ENCODE peak calls at places on chromosome 15, in four cellular contexts. W is transverse colon, J is A673, E is HepG2. Z is an unnamed sample. For H3K4me1 and H3K27me3, the result is how much of the 10 kb centered on the place peaks cover.

GRCh38 chr15:52100807-52101206 is 11.8 kb downstream of the BCL2L10 start:
- DNase-seq in J (peak), W (peak), E (no peak), Z (peak)

GRCh38 chr15:101528108-101528916 is 38.8 kb upstream of the PCSK6 start:
- DNase-seq in W (peak), E (peak), J (no peak), Z (peak)

GRCh38 chr15:66907826-66908502 is 157.4 kb upstream of the SMAD3 start:
- DNase-seq in E (peak), J (no peak), W (peak), Z (no peak)

GRCh38 chr15:67080118-67080899 is 14.9 kb downstream of the SMAD3 start:
- DNase-seq in J (no peak), E (no peak), W (no peak), Z (no peak)

GRCh38 chr15:52247032-52247431 is 48.6 kb downstream of the MYO5C start:
- DNase-seq in W (no peak), E (no peak), J (no peak), Z (no peak)

GRCh38 chr15:39243396-39243795 is 337.5 kb upstream of the THBS1 start:
- DNase-seq in W (no peak), J (no peak), E (no peak), Z (no peak)

GRCh38 chr15:25372298-25372697 is 66.5 kb downstream of the UBE3A start:
- DNase-seq in E (no peak), J (no peak), W (no peak), Z (no peak)

GRCh38 chr15:53611145-53611920 is 148.1 kb downstream of the WDR72 start:
- DNase-seq in W (no peak), E (peak), J (peak), Z (no peak)

GRCh38 chr15:40691737-40692136 is 3.2 kb upstream of the RAD51 start:
- DNase-seq in E (peak), W (no peak), J (no peak), Z (peak)

GRCh38 chr15:83364541-83364940 is 80.1 kb upstream of the BNC1 start:
- DNase-seq in E (no peak), J (no peak), W (no peak), Z (no peak)

GRCh38 chr15:41483519-41483918 is 10.2 kb upstream of the ITPKA start:
- DNase-seq in J (no peak), E (no peak), W (no peak), Z (peak)

GRCh38 chr15:84839714-84840113 is 22.6 kb downstream of the ALPK3 start:
- DNase-seq in J (no peak), E (no peak), W (no peak), Z (no peak)

GRCh38 chr15:60351066-60351465 is 46.7 kb downstream of the ANXA2 start:
- DNase-seq in W (no peak), J (no peak), E (no peak), Z (no peak)

GRCh38 chr15:62849316-62850129 is 193.0 kb upstream of the TPM1 start:
- DNase-seq in J (no peak), W (no peak), E (no peak), Z (no peak)
- H3K4me3 ChIP-seq in J (no peak), W (no peak), E (no peak), Z (no peak)

GRCh38 chr15:99708563-99708962 is 24.7 kb downstream of the LYSMD4 start:
- DNase-seq in E (no peak), W (peak), J (peak), Z (peak)
- H3K4me1 ChIP-seq in E (under half), W (under half), J (under half), Z (under half)

DNA sequence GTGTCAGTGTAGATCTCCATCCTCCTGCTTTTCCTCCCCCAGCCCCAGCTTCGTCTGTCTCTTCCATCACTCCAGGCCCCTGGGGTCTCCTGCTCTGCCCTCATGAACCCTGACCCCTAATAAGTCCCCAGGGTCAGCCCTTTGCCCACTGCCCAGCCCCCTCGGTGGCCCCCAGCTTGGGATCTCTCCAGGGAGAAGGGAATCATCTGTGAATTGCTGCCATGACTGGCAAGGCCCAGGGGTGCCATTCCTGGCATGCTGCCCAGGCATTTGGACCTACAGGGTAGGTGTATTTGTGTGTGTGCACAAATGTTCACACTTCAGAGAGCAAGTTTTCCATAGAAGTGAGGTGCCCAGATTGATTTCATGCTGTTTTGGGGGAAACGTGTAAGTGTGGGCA is 5.9 kb upstream of the TBC1D21 start:
- DNase-seq in W (no peak), E (no peak), J (no peak), Z (no peak)
- H3K27me3 ChIP-seq in W (half or more), E (under half), J (half or more), Z (under half)

DNA sequence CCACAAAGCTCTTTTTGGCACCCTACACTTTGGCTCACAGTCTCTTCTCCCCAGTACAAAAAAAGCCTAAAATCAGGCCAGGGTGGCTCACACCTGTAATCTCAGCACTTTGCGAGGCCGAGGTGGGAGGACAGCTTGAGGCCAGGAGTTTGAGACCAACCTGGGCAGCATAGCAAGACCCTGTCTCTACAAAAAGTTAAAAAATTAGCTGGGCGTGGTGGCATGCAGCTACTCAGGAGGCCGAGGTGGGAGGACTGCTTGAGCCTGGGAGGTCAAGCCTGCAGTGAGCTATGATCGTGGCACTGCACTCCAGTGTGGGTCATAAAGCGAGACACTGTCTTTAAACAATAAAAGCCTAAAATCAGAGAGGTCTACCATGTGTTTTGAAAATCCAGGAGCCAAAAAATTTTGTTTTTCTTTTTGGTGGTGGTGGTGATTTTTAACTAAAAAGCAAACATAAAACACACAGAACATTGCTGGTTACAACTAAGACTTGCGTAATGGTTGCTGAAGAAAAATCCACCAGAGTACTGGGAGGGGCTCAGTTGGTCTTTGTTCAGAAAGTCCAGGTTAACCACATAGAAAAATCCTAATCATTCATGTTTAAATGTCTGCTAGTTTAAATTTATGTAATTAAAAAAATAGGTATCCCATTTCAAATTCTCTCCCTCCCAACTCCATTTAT is 1.6 kb upstream of the MAN2C1 start:
- DNase-seq in W (no peak), J (no peak), E (peak), Z (no peak)
- H3K4me3 ChIP-seq in W (no peak), J (no peak), E (peak), Z (no peak)

GRCh38 chr15:56968821-56969220 is 50.4 kb downstream of the TCF12 start:
- DNase-seq in E (peak), W (no peak), J (no peak), Z (peak)

GRCh38 chr15:56965614-56966013 is 47.2 kb downstream of the TCF12 start:
- DNase-seq in W (no peak), J (no peak), E (no peak), Z (peak)

GRCh38 chr15:56967336-56967735 is 48.9 kb downstream of the TCF12 start:
- DNase-seq in E (no peak), J (no peak), W (no peak), Z (no peak)

GRCh38 chr15:56969265-56969895 is 50.9 kb downstream of the TCF12 start:
- DNase-seq in E (no peak), J (no peak), W (no peak), Z (peak)

DNA sequence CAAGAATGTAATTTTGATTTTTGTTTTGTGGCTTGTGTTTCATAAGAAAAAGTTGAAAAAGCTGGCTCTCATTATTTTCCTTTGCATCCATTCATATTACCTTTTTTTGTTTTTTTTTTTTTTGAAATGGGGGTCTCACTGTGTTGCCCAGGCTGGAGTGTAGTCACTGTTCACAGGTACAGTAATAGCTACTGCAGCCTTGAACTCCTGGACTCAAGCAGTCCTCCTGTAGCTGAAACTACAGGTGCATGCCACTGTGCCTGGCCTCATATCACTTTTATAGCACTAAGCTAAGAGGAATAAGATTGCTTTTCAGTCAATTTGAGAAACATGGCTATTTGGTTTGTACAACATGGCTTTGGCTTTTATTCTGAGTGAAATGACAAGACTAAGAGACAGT is 49.8 kb downstream of the TCF12 start:
- DNase-seq in E (no peak), W (no peak), J (no peak), Z (peak)
- H3K4me1 ChIP-seq in E (half or more), W (half or more), J (under half), Z (under half)

DNA sequence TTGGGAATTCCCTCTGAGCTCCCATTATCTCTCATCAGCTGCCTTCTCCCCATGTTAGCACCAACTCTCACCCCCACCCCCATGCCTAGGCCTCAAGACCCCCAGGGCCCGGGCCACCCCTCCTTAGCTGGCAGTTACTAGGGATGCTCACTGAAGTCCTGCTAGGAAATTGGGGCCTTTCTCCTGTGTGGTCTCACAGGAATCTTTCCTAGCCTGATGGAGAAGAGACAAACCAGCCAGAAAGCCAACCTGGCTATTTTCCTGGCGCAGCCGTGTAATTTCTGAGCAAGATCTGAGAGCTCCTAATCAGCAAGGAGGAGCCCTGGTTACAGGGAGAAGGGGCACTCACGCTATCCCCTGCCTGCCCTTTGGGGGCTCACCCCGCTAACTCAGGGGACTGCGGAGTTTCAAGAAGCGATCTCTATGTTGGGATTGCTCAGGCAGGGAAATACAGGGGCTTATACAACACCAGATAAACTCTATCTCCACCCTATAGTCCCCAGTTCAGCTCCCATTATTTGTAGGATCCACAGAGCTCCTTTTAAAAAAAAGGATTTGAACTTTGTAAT is 25.1 kb downstream of the NR2F2 start:
- DNase-seq in J (no peak), E (no peak), W (no peak), Z (no peak)
- H3K27me3 ChIP-seq in J (under half), E (under half), W (half or more), Z (under half)

GRCh38 chr15:31349233-31350141 is 22.9 kb downstream of the KLF13 start:
- DNase-seq in J (no peak), W (no peak), E (no peak), Z (no peak)

GRCh38 chr15:31352283-31352880 is 25.7 kb downstream of the KLF13 start:
- DNase-seq in W (peak), E (no peak), J (no peak), Z (peak)

GRCh38 chr15:31353931-31354330 is 27.3 kb downstream of the KLF13 start:
- DNase-seq in W (no peak), E (no peak), J (no peak), Z (no peak)

GRCh38 chr15:31350771-31351170 is 24.1 kb downstream of the KLF13 start:
- DNase-seq in E (no peak), W (no peak), J (no peak), Z (no peak)

DNA sequence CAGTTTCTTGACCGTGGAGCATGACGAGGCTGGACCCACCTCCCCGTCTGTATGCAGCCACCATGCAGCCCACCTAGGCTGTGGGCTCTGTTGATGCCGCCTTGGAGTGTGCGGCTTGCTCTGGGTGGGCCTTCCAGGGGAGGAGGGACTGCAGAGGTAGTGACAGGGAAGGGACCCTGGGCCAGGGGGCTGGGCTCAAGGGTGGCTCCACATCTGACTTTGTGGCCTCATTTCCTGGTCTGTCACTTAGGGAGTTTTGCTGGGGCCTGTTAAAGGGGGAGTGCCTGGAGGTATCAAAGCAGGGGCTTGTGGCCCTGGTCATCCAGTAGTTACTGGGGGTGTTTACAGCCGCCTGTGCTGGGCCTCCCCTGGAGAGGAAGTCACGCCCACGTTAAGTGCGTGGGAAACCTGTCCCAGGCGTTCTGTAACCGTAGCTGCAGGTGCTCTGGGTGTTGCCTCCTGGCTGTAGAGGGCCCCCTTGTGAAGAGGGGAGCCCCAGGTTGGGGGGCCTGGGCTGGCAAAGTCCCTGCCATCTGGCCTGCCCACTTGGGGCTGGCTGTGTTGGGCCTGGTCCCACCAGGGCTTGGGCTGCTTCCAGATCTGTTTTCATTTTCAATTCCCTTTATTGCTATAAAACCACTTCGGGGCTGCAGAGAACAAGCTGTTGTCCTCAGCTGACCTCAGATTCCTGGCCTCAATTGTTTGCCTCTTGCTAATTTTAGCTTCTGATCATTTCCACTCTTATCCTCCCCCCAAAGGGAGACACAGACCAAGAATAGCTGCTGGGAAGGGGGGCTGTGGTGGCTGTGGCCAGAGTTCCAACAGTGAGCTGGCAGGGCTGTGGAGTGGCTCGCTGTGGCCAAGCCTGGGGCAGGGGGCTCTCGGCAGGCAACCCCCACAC is 26.5 kb downstream of the KLF13 start:
- DNase-seq in W (peak), J (peak), E (no peak), Z (peak)
- H3K4me3 ChIP-seq in W (no peak), J (no peak), E (no peak), Z (no peak)

DNA sequence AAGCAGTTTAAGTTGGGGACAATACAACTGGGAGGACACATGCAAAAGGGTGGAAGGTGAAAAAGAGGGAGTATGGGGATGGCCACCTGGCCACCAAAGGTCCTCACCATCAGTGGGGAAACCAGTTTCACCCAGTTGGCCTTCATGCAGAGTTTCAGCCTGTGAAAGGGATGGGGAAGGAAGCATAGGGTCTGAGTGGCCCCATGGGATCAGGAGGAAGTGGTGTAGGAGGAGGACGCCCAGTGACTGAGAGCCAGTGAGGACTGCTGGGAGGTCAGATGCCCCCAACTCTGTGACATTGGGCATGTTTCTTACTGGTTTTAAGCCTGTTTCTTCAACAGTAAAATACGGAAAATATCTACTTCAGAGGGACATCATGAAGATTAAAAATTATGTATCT is 16.3 kb downstream of the BCL2A1 start:
- DNase-seq in E (no peak), W (no peak), J (no peak), Z (no peak)
- H3K4me1 ChIP-seq in E (under half), W (under half), J (under half), Z (under half)

GRCh38 chr15:89402406-89402805 is 67.8 kb upstream of the POLG start:
- DNase-seq in W (no peak), E (no peak), J (no peak), Z (no peak)

GRCh38 chr15:89400121-89400996 is 65.7 kb upstream of the POLG start:
- DNase-seq in E (no peak), W (no peak), J (peak), Z (no peak)

GRCh38 chr15:89399390-89400120 is 64.9 kb upstream of the POLG start:
- DNase-seq in J (peak), W (peak), E (no peak), Z (peak)

GRCh38 chr15:89401636-89402252 is 67.1 kb upstream of the POLG start:
- DNase-seq in E (no peak), J (peak), W (no peak), Z (no peak)

DNA sequence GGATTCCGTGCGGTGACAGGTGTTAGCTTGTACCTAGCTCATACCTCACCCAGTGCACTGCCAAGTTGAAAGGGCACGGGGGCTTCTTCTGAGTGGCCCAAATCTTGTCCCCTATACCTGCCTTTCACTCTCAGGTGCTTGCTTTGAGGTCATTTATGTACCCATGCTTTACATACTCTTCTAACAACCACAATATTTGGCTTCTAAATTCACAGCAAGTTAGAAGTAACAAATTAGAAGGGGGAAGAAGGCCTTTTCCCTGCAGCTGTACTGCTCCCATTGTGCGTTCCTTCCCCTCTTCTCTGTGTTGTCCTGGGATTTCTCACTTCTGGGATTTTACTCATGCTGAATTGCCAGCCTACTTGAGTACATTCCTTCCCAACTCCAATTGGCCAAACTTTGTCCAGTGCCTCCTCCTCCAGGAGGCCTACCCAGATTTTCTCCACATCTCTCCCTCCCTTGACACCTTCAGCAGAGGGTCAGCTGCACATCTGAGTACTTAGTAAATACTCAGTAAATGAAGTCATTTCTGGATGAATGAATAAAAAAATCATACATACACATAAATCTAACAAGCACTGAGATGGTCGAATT is 66.5 kb upstream of the POLG start:
- DNase-seq in J (no peak), E (no peak), W (no peak), Z (no peak)
- H3K27me3 ChIP-seq in J (under half), E (half or more), W (half or more), Z (under half)